ENCODE peak calls at places on chromosomes 4 and X, in seven cellular contexts. One of them, this sample, is unnamed.

GRCh38 chrX:68647156-68647957 is at the start of gene STARD8:
- DNase-seq in GM04504: no peak
- DNase-seq in activated effector memory CD4-positive, alpha-beta T cell treated with anti-CD3 and anti-CD28 coated beads, Interleukin-2, amount 50 U/mL, for 16 hours: no peak
- DNase-seq in erythroblast: peak; percentile 6
- DNase-seq in fibroblast of the aortic adventitia: peak; percentile 42
- DNase-seq in T-helper 2 cell: no peak
- DNase-seq in activated T-cell treated with anti-CD3 and anti-CD28 coated beads for 1 hour: no peak
- DNase-seq in this sample: no peak

GRCh38 chr4:87219648-87220093 is 747 bp downstream of the KLHL8 start:
- DNase-seq in GM04504: no peak
- DNase-seq in fibroblast of the aortic adventitia: no peak
- DNase-seq in activated T-cell treated with anti-CD3 and anti-CD28 coated beads for 1 hour: peak; percentile 24
- DNase-seq in T-helper 2 cell: peak; percentile 22
- DNase-seq in activated effector memory CD4-positive, alpha-beta T cell treated with anti-CD3 and anti-CD28 coated beads, Interleukin-2, amount 50 U/mL, for 16 hours: peak; percentile 83
- DNase-seq in erythroblast: peak; percentile 80
- DNase-seq in this sample: peak; percentile 15

GRCh38 chr4:76606662-76607265 is 171.7 kb downstream of the SHROOM3 start:
- DNase-seq in activated effector memory CD4-positive, alpha-beta T cell treated with anti-CD3 and anti-CD28 coated beads, Interleukin-2, amount 50 U/mL, for 16 hours: no peak
- DNase-seq in erythroblast: no peak
- DNase-seq in T-helper 2 cell: no peak
- DNase-seq in activated T-cell treated with anti-CD3 and anti-CD28 coated beads for 1 hour: no peak
- DNase-seq in fibroblast of the aortic adventitia: no peak
- DNase-seq in GM04504: no peak
- DNase-seq in this sample: no peak

GRCh38 chr4:182880387-182881356 is 36.5 kb downstream of the DCTD start:
- DNase-seq in fibroblast of the aortic adventitia: peak; percentile 23
- DNase-seq in erythroblast: no peak
- DNase-seq in GM04504: no peak
- DNase-seq in activated T-cell treated with anti-CD3 and anti-CD28 coated beads for 1 hour: no peak
- DNase-seq in activated effector memory CD4-positive, alpha-beta T cell treated with anti-CD3 and anti-CD28 coated beads, Interleukin-2, amount 50 U/mL, for 16 hours: no peak
- DNase-seq in T-helper 2 cell: no peak
- DNase-seq in this sample: no peak

GRCh38 chr4:90293320-90293719 is 166.1 kb downstream of the CCSER1 start:
- DNase-seq in erythroblast: peak; percentile 16
- DNase-seq in fibroblast of the aortic adventitia: peak; percentile 43
- DNase-seq in activated T-cell treated with anti-CD3 and anti-CD28 coated beads for 1 hour: no peak
- DNase-seq in GM04504: no peak
- DNase-seq in T-helper 2 cell: no peak
- DNase-seq in activated effector memory CD4-positive, alpha-beta T cell treated with anti-CD3 and anti-CD28 coated beads, Interleukin-2, amount 50 U/mL, for 16 hours: no peak
- DNase-seq in this sample: no peak

GRCh38 chr4:75137302-75137701 is 204.4 kb downstream of the PARM1 start:
- DNase-seq in T-helper 2 cell: no peak
- DNase-seq in GM04504: no peak
- DNase-seq in activated effector memory CD4-positive, alpha-beta T cell treated with anti-CD3 and anti-CD28 coated beads, Interleukin-2, amount 50 U/mL, for 16 hours: no peak
- DNase-seq in activated T-cell treated with anti-CD3 and anti-CD28 coated beads for 1 hour: no peak
- DNase-seq in fibroblast of the aortic adventitia: no peak
- DNase-seq in erythroblast: no peak
- DNase-seq in this sample: no peak

GRCh38 chr4:127747883-127748282 is 17.7 kb downstream of the SLC25A31 start:
- DNase-seq in fibroblast of the aortic adventitia: no peak
- DNase-seq in activated T-cell treated with anti-CD3 and anti-CD28 coated beads for 1 hour: no peak
- DNase-seq in GM04504: no peak
- DNase-seq in activated effector memory CD4-positive, alpha-beta T cell treated with anti-CD3 and anti-CD28 coated beads, Interleukin-2, amount 50 U/mL, for 16 hours: no peak
- DNase-seq in erythroblast: no peak
- DNase-seq in T-helper 2 cell: no peak
- DNase-seq in this sample: no peak

GRCh38 chrX:23779025-23779424 is 3.9 kb upstream of the SAT1 start:
- DNase-seq in erythroblast: no peak
- DNase-seq in GM04504: no peak
- DNase-seq in activated T-cell treated with anti-CD3 and anti-CD28 coated beads for 1 hour: no peak
- DNase-seq in T-helper 2 cell: no peak
- DNase-seq in fibroblast of the aortic adventitia: peak; percentile 58
- DNase-seq in activated effector memory CD4-positive, alpha-beta T cell treated with anti-CD3 and anti-CD28 coated beads, Interleukin-2, amount 50 U/mL, for 16 hours: no peak
- DNase-seq in this sample: no peak

GRCh38 chr4:183255487-183255886 is 64.6 kb downstream of the CLDN22 start:
- DNase-seq in erythroblast: no peak
- DNase-seq in T-helper 2 cell: no peak
- DNase-seq in GM04504: no peak
- DNase-seq in activated effector memory CD4-positive, alpha-beta T cell treated with anti-CD3 and anti-CD28 coated beads, Interleukin-2, amount 50 U/mL, for 16 hours: no peak
- DNase-seq in fibroblast of the aortic adventitia: no peak
- DNase-seq in activated T-cell treated with anti-CD3 and anti-CD28 coated beads for 1 hour: no peak
- DNase-seq in this sample: no peak

GRCh38 chr4:186500721-186501304 is 54.6 kb downstream of the MTNR1A start:
- DNase-seq in activated effector memory CD4-positive, alpha-beta T cell treated with anti-CD3 and anti-CD28 coated beads, Interleukin-2, amount 50 U/mL, for 16 hours: no peak
- DNase-seq in fibroblast of the aortic adventitia: no peak
- DNase-seq in T-helper 2 cell: no peak
- DNase-seq in erythroblast: no peak
- DNase-seq in activated T-cell treated with anti-CD3 and anti-CD28 coated beads for 1 hour: no peak
- DNase-seq in GM04504: no peak
- DNase-seq in this sample: no peak

GRCh38 chrX:56800801-56801200 is 71.8 kb downstream of the NBDY start:
- DNase-seq in fibroblast of the aortic adventitia: no peak
- DNase-seq in activated T-cell treated with anti-CD3 and anti-CD28 coated beads for 1 hour: peak; percentile 22
- DNase-seq in activated effector memory CD4-positive, alpha-beta T cell treated with anti-CD3 and anti-CD28 coated beads, Interleukin-2, amount 50 U/mL, for 16 hours: peak; percentile 81
- DNase-seq in erythroblast: peak; percentile 49
- DNase-seq in T-helper 2 cell: no peak
- DNase-seq in GM04504: no peak
- DNase-seq in this sample: peak; percentile 50

GRCh38 chrX:30904186-30904585 is 15.1 kb upstream of the TAB3 start:
- DNase-seq in activated T-cell treated with anti-CD3 and anti-CD28 coated beads for 1 hour: no peak
- DNase-seq in erythroblast: no peak
- DNase-seq in fibroblast of the aortic adventitia: no peak
- DNase-seq in activated effector memory CD4-positive, alpha-beta T cell treated with anti-CD3 and anti-CD28 coated beads, Interleukin-2, amount 50 U/mL, for 16 hours: no peak
- DNase-seq in T-helper 2 cell: no peak
- DNase-seq in GM04504: no peak
- DNase-seq in this sample: no peak

GRCh38 chrX:1450381-1451161 is 2.1 kb downstream of the ASMTL start:
- DNase-seq in erythroblast: no peak
- DNase-seq in activated effector memory CD4-positive, alpha-beta T cell treated with anti-CD3 and anti-CD28 coated beads, Interleukin-2, amount 50 U/mL, for 16 hours: peak; percentile 62
- DNase-seq in T-helper 2 cell: no peak
- DNase-seq in activated T-cell treated with anti-CD3 and anti-CD28 coated beads for 1 hour: no peak
- DNase-seq in GM04504: no peak
- DNase-seq in fibroblast of the aortic adventitia: no peak
- DNase-seq in this sample: no peak

GRCh38 chr4:38943355-38943754 is 75.7 kb downstream of the FAM114A1 start:
- DNase-seq in GM04504: no peak
- DNase-seq in fibroblast of the aortic adventitia: peak; percentile 23
- DNase-seq in T-helper 2 cell: no peak
- DNase-seq in erythroblast: no peak
- DNase-seq in activated effector memory CD4-positive, alpha-beta T cell treated with anti-CD3 and anti-CD28 coated beads, Interleukin-2, amount 50 U/mL, for 16 hours: no peak
- DNase-seq in activated T-cell treated with anti-CD3 and anti-CD28 coated beads for 1 hour: no peak
- DNase-seq in this sample: no peak

GRCh38 chr4:186999676-187000075 is 276.0 kb upstream of the FAT1 start:
- DNase-seq in activated T-cell treated with anti-CD3 and anti-CD28 coated beads for 1 hour: no peak
- DNase-seq in fibroblast of the aortic adventitia: no peak
- DNase-seq in erythroblast: no peak
- DNase-seq in activated effector memory CD4-positive, alpha-beta T cell treated with anti-CD3 and anti-CD28 coated beads, Interleukin-2, amount 50 U/mL, for 16 hours: no peak
- DNase-seq in T-helper 2 cell: no peak
- DNase-seq in GM04504: no peak
- DNase-seq in this sample: no peak

GRCh38 chrX:132272826-132273225 is 53.6 kb upstream of the RAP2C start:
- DNase-seq in activated T-cell treated with anti-CD3 and anti-CD28 coated beads for 1 hour: no peak
- DNase-seq in GM04504: no peak
- DNase-seq in erythroblast: no peak
- DNase-seq in T-helper 2 cell: no peak
- DNase-seq in fibroblast of the aortic adventitia: no peak
- DNase-seq in activated effector memory CD4-positive, alpha-beta T cell treated with anti-CD3 and anti-CD28 coated beads, Interleukin-2, amount 50 U/mL, for 16 hours: no peak
- DNase-seq in this sample: no peak

GRCh38 chrX:9597361-9598035 is 132.6 kb downstream of the TBL1X start:
- DNase-seq in T-helper 2 cell: no peak
- DNase-seq in activated effector memory CD4-positive, alpha-beta T cell treated with anti-CD3 and anti-CD28 coated beads, Interleukin-2, amount 50 U/mL, for 16 hours: no peak
- DNase-seq in erythroblast: no peak
- DNase-seq in fibroblast of the aortic adventitia: no peak
- DNase-seq in GM04504: no peak
- DNase-seq in activated T-cell treated with anti-CD3 and anti-CD28 coated beads for 1 hour: no peak
- DNase-seq in this sample: no peak

GRCh38 chr4:120084327-120084726 is 17.7 kb upstream of the MAD2L1 start:
- DNase-seq in fibroblast of the aortic adventitia: no peak
- DNase-seq in T-helper 2 cell: no peak
- DNase-seq in erythroblast: no peak
- DNase-seq in activated T-cell treated with anti-CD3 and anti-CD28 coated beads for 1 hour: no peak
- DNase-seq in GM04504: no peak
- DNase-seq in activated effector memory CD4-positive, alpha-beta T cell treated with anti-CD3 and anti-CD28 coated beads, Interleukin-2, amount 50 U/mL, for 16 hours: no peak
- DNase-seq in this sample: no peak

GRCh38 chrX:131840799-131841495 is 182.2 kb upstream of the STK26 start:
- DNase-seq in fibroblast of the aortic adventitia: no peak
- DNase-seq in activated T-cell treated with anti-CD3 and anti-CD28 coated beads for 1 hour: no peak
- DNase-seq in T-helper 2 cell: no peak
- DNase-seq in erythroblast: no peak
- DNase-seq in activated effector memory CD4-positive, alpha-beta T cell treated with anti-CD3 and anti-CD28 coated beads, Interleukin-2, amount 50 U/mL, for 16 hours: no peak
- DNase-seq in GM04504: no peak
- DNase-seq in this sample: no peak

GRCh38 chr4:153385784-153386183 is 41.3 kb downstream of the MND1 start:
- DNase-seq in GM04504: no peak
- DNase-seq in erythroblast: no peak
- DNase-seq in fibroblast of the aortic adventitia: no peak
- DNase-seq in T-helper 2 cell: no peak
- DNase-seq in activated effector memory CD4-positive, alpha-beta T cell treated with anti-CD3 and anti-CD28 coated beads, Interleukin-2, amount 50 U/mL, for 16 hours: no peak
- DNase-seq in activated T-cell treated with anti-CD3 and anti-CD28 coated beads for 1 hour: no peak
- DNase-seq in this sample: no peak

GRCh38 chr4:32562010-32562409 is 1841.8 kb downstream of the PCDH7 start:
- DNase-seq in activated T-cell treated with anti-CD3 and anti-CD28 coated beads for 1 hour: no peak
- DNase-seq in T-helper 2 cell: no peak
- DNase-seq in fibroblast of the aortic adventitia: no peak
- DNase-seq in GM04504: no peak
- DNase-seq in activated effector memory CD4-positive, alpha-beta T cell treated with anti-CD3 and anti-CD28 coated beads, Interleukin-2, amount 50 U/mL, for 16 hours: no peak
- DNase-seq in erythroblast: no peak
- DNase-seq in this sample: no peak